ENCODE peak calls at places on chromosomes 3 and 15, in six cellular contexts. S, P, I, M, H and W are unnamed samples.

GRCh38 chr3:80014576-80014975 is 246.8 kb upstream of the ROBO1 start:
- DNase-seq in P (no peak), S (no peak), I (no peak), H (no peak), M (no peak), W (no peak)

GRCh38 chr15:101613130-101614000 is 38.8 kb downstream of the TM2D3 start:
- DNase-seq in H (no peak), I (no peak), S (no peak), M (no peak), P (peak), W (peak)

GRCh38 chr3:141454906-141455602 is 31.8 kb upstream of the RASA2 start:
- DNase-seq in I (peak), P (peak), H (no peak), M (no peak), S (no peak), W (no peak)

GRCh38 chr15:58269455-58270414 is 131.6 kb downstream of the AQP9 start:
- DNase-seq in H (peak), M (peak), P (peak), I (peak), S (no peak), W (no peak)

GRCh38 chr3:141266797-141267555 is 35.4 kb downstream of the PXYLP1 start:
- DNase-seq in I (no peak), H (peak), M (peak), P (no peak), S (no peak), W (no peak)

GRCh38 chr3:187520027-187520945 is 149.9 kb downstream of the SST start:
- DNase-seq in I (no peak), P (peak), S (no peak), H (no peak), M (no peak), W (peak)

GRCh38 chr3:46098319-46098761 is 71.1 kb upstream of the XCR1 start:
- DNase-seq in M (peak), I (no peak), S (no peak), H (peak), P (peak), W (peak)

GRCh38 chr3:77259701-77260100 is 219.8 kb downstream of the ROBO2 start:
- DNase-seq in H (no peak), I (no peak), S (no peak), M (no peak), P (no peak), W (no peak)

GRCh38 chr3:22969276-22969675 is 233.9 kb upstream of the UBE2E2 start:
- DNase-seq in I (no peak), P (no peak), H (no peak), S (no peak), M (no peak), W (no peak)

GRCh38 chr3:45236964-45237363 is 10.9 kb upstream of the TMEM158 start:
- DNase-seq in M (no peak), P (no peak), S (no peak), H (no peak), I (peak), W (no peak)

DNA sequence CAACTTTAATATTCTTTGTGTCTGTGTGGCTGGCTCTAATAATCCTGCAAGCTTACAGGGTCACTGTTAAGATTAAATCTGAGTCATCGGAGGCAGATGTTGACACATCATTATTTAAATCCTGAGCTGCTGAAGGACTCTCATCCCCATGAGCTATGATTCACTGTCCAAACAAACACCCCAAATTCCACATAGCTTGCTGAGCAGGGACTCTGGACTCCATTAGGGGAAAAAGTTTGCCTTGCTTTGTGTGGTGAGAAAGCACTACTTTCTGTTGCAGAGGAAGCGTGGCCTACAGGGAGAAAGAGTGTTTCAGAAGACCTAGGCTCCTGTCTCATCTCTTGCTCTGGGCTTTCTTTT is 213.7 kb downstream of the PDCD6IP start:
- DNase-seq in P (peak), H (no peak), I (peak), M (no peak), S (no peak), W (no peak)
- H3K27ac ChIP-seq in P (peak), H (no peak), I (no peak), M (no peak), S (no peak), W (no peak)

GRCh38 chr15:63157891-63158431 is 684 bp upstream of the RPS27L start:
- DNase-seq in M (no peak), S (no peak), P (peak), I (peak), H (no peak), W (peak)
- TF ChIP-seq CTCF in M (no peak), S (no peak), P (peak), I (no peak), H (no peak), W (no peak)

GRCh38 chr15:35547775-35548364 is 1.9 kb upstream of the DPH6 start:
- DNase-seq in P (no peak), S (no peak), H (no peak), I (no peak), M (no peak), W (no peak)
- H3K27ac ChIP-seq in P (no peak), S (no peak), H (no peak), I (peak), M (no peak), W (no peak)

DNA sequence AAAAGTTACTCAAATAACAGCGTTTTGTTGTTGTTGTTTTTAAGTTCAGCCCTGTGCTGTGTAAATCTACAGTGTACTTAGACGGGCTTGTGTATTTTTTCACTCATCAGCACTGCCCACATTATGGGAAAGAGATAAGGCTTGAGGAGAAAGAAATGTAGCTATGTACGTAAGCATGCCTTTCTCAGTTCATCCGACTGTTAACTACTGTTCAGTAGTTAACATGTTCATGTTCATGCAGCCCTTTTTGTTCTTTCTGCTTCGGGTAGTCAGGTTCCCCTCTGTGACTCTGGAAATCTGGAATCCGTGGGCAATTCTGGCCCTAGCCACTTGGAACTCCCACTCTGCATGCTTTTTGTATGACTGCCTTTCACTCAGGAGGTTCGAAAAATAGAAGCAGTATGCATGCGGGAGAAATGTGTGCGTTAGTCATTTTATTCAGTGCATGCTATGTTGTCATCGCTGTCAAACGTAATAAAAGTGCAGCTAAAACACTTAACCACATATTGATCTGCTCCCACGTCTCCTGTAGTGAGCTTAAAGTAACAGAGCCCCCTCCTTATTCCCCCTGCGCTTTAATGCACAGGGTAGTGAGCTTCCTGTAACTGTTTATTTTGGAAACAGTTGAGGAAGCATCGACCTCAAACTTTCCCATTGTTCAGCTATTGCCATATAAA is 283.1 kb upstream of the NR2F2 start:
- DNase-seq in M (no peak), S (no peak), H (no peak), P (peak), I (no peak), W (peak)
- TF ChIP-seq CTCF in M (no peak), S (no peak), H (no peak), P (peak), I (no peak), W (no peak)

GRCh38 chr15:40918799-40919392 is 10.2 kb upstream of the DLL4 start:
- DNase-seq in S (no peak), I (peak), M (no peak), P (no peak), H (no peak), W (no peak)
- H3K27ac ChIP-seq in S (no peak), I (no peak), M (no peak), P (no peak), H (no peak), W (peak)

GRCh38 chr3:126490619-126491018 is 14.9 kb upstream of the ZXDC start:
- DNase-seq in H (no peak), I (peak), S (no peak), M (no peak), P (no peak), W (no peak)
- TF ChIP-seq CTCF in H (no peak), I (peak), S (no peak), M (no peak), P (no peak), W (no peak)

GRCh38 chr3:25480811-25481210 is 52.7 kb downstream of the RARB start:
- DNase-seq in P (peak), I (no peak), M (no peak), H (no peak), S (no peak), W (no peak)
- H3K27ac ChIP-seq in P (no peak), I (no peak), M (no peak), H (no peak), S (no peak), W (no peak)

GRCh38 chr3:111218615-111219014 is 147.0 kb downstream of the NECTIN3 start:
- DNase-seq in I (no peak), H (no peak), M (no peak), S (no peak), P (no peak), W (no peak)
- TF ChIP-seq CTCF in I (no peak), H (no peak), M (no peak), S (no peak), P (no peak), W (no peak)